ENCODE peak calls at places on chromosomes 16 and 17, in six cellular contexts. T, S, G, N, Y and R are unnamed samples.
A peak's percentile ranks its signal among the peaks of the same experiment; 100 is the strongest.

GRCh38 chr16:57530104-57530522 is 6.3 kb downstream of the CCDC102A start:
- DNase-seq in T (no peak), S (peak; percentile 59), G (no peak), N (peak; percentile 30), Y (no peak), R (no peak)

GRCh38 chr17:7146115-7146514 is 31.5 kb upstream of the ASGR2 start:
- DNase-seq in T (no peak), S (no peak), G (no peak), N (no peak), Y (no peak), R (no peak)

GRCh38 chr16:19005561-19006445 is 22.1 kb downstream of the TMC7 start:
- DNase-seq in T (peak; percentile 25), S (peak; percentile 100), G (no peak), N (no peak), Y (no peak), R (no peak)

GRCh38 chr16:86882586-86883280 is 304.4 kb downstream of the FOXL1 start:
- DNase-seq in T (no peak), S (no peak), G (no peak), N (no peak), Y (no peak), R (no peak)

GRCh38 chr16:54118846-54119245 is 167.7 kb downstream of the IRX3 start:
- DNase-seq in T (no peak), S (no peak), G (no peak), N (no peak), Y (no peak), R (no peak)

GRCh38 chr16:78993342-78993741 is 607.2 kb downstream of the MAF start:
- DNase-seq in T (no peak), S (no peak), G (no peak), N (no peak), Y (peak; percentile 21), R (no peak)

GRCh38 chr17:30950669-30951399 is 20.0 kb upstream of the RNF135 start:
- DNase-seq in T (no peak), S (peak; percentile 91), G (no peak), N (peak; percentile 78), Y (no peak), R (no peak)

GRCh38 chr16:27628216-27628945 is 78.4 kb downstream of the KATNIP start:
- DNase-seq in T (no peak), S (no peak), G (no peak), N (peak; percentile 33), Y (no peak), R (no peak)

GRCh38 chr17:49497147-49498036 is 2.3 kb downstream of the NGFR start:
- DNase-seq in T (no peak), S (no peak), G (no peak), N (peak; percentile 84), Y (no peak), R (peak; percentile 24)

GRCh38 chr16:68065716-68066305 is 19.4 kb upstream of the NFATC3 start:
- DNase-seq in T (no peak), S (no peak), G (no peak), N (no peak), Y (no peak), R (no peak)

GRCh38 chr17:82039695-82040299 is 2.3 kb upstream of the DCXR start:
- DNase-seq in T (no peak), S (peak; percentile 57), G (no peak), N (no peak), Y (no peak), R (no peak)

GRCh38 chr16:426115-426905 is 861 bp downstream of the RAB11FIP3 start:
- DNase-seq in T (no peak), S (no peak), G (no peak), N (peak; percentile 70), Y (peak; percentile 65), R (no peak)

GRCh38 chr16:82138478-82139285 is 31.3 kb downstream of the MPHOSPH6 start:
- DNase-seq in T (no peak), S (no peak), G (no peak), N (no peak), Y (no peak), R (peak; percentile 99)

GRCh38 chr17:67606471-67606870 is 111.3 kb upstream of the NOL11 start:
- DNase-seq in T (no peak), S (no peak), G (no peak), N (peak; percentile 67), Y (no peak), R (no peak)

GRCh38 chr17:73342057-73342522 is 30.3 kb upstream of the CDC42EP4 start:
- DNase-seq in T (peak; percentile 70), S (no peak), G (peak; percentile 20), N (peak; percentile 69), Y (no peak), R (no peak)

GRCh38 chr16:57377080-57377841 is 5.0 kb downstream of the CX3CL1 start:
- DNase-seq in T (no peak), S (peak; percentile 64), G (peak; percentile 77), N (peak; percentile 87), Y (no peak), R (peak; percentile 74)

GRCh38 chr16:89510526-89510925 is 2.3 kb downstream of the SPG7 start:
- DNase-seq in T (no peak), S (no peak), G (no peak), N (no peak), Y (no peak), R (no peak)

GRCh38 chr17:28968269-28968913 is 17.1 kb upstream of the PHF12 start:
- DNase-seq in T (no peak), S (no peak), G (no peak), N (no peak), Y (no peak), R (no peak)

GRCh38 chr17:79325707-79326106 is 251.1 kb downstream of the ENGASE start:
- DNase-seq in T (no peak), S (no peak), G (no peak), N (no peak), Y (peak; percentile 51), R (peak; percentile 56)

GRCh38 chr17:57404807-57405485 is 148.6 kb downstream of the MSI2 start:
- DNase-seq in T (no peak), S (no peak), G (no peak), N (no peak), Y (no peak), R (no peak)

GRCh38 chr17:383771-384621 is 31.4 kb upstream of the RPH3AL start:
- DNase-seq in T (no peak), S (no peak), G (no peak), N (peak; percentile 40), Y (no peak), R (no peak)

GRCh38 chr17:384622-385194 is 32.1 kb upstream of the RPH3AL start:
- DNase-seq in T (no peak), S (no peak), G (no peak), N (no peak), Y (no peak), R (no peak)

GRCh38 chr17:381941-382643 is 29.5 kb upstream of the RPH3AL start:
- DNase-seq in T (no peak), S (no peak), G (no peak), N (no peak), Y (no peak), R (no peak)

GRCh38 chr17:385195-385835 is 32.7 kb upstream of the RPH3AL start:
- DNase-seq in T (no peak), S (no peak), G (no peak), N (peak; percentile 74), Y (peak; percentile 64), R (no peak)

DNA sequence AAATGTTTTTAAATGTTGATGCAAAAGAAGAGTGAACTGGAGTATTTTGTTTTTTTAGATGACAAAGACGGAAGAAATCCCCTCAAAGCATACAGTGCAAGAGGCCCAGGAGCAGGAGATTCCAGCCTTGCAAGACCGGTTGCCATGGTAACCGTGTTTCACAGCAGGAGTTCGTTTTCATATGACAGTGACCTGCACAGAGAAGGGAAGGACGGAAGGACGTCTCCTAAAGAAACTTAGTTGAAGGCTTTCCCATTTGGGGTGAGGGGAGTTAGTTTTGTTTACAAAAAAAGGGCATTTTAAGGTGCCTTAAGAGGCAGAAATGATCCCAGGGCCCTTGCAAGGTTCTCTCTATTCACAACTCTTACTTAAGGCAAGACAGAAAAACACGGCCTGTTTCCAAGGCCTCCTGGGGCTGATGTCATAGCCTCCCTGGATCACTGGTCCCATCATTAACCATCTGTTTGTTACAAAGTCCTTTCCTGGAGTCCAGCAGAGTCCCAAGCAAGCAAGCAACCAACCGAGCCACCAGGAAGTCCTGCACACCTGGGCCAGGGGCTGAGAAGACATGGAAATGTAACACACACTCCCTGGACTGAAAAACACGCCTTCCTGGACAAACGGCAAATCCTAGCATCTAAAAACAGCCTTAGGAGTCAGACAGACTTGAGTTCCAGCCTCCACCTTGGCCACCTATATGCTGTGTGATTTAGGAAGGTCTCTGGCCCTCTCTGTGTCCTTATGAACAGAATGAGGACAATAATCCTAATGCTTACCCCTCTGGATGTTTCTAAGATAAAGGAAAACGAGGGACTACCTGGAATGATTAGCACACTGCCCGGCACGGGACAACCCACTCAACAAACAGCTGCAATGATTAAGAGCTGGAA is 30.3 kb upstream of the RPH3AL start:
- DNase-seq in T (no peak), S (peak; percentile 65), G (no peak), N (peak; percentile 73), Y (no peak), R (no peak)
- TF ChIP-seq JUND in T (no peak), S (no peak), G (no peak), N (no peak), Y (no peak), R (no peak)

GRCh38 chr16:51951668-51952298 is 595.2 kb downstream of the TOX3 start:
- DNase-seq in T (peak; percentile 27), S (no peak), G (no peak), N (no peak), Y (no peak), R (no peak)
- TF ChIP-seq JUND in T (no peak), S (no peak), G (no peak), N (no peak), Y (no peak), R (no peak)

GRCh38 chr17:38745545-38745944 is 2.6 kb downstream of the PCGF2 start:
- DNase-seq in T (no peak), S (peak; percentile 29), G (no peak), N (no peak), Y (no peak), R (no peak)

GRCh38 chr17:38748329-38749221 is at the start of gene PCGF2:
- DNase-seq in T (peak; percentile 68), S (peak; percentile 89), G (no peak), N (peak; percentile 90), Y (peak; percentile 77), R (peak; percentile 75)

GRCh38 chr17:38746004-38746892 is 1.9 kb downstream of the PCGF2 start:
- DNase-seq in T (no peak), S (peak; percentile 98), G (no peak), N (no peak), Y (no peak), R (no peak)

GRCh38 chr17:38747385-38748328 is 479 bp downstream of the PCGF2 start:
- DNase-seq in T (no peak), S (no peak), G (no peak), N (peak; percentile 80), Y (peak; percentile 89), R (no peak)

DNA sequence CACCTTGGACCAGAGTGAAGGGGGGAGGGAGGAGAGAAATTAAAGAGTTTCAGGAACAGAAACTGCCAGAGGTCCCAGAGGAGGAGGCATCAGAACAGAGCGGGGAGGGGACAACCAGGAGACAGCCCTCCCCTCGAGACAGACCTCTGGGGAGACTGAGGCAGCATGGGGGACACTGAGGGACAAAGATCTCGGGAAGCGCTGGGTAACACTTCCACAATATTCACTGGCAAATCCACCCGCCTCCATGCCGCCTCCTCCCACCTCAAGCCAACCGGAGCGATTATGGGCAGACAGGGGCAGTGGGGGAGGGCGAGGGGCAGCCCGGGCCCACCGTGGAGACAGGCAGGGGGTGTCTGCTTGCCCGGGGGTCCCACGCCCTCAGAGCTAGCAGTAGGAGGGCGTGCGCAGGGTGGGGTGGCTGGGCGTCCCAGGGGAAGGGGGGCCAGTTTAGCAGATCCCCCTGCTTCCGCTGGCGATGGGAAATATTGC is 1.2 kb downstream of the PCGF2 start:
- DNase-seq in T (no peak), S (no peak), G (no peak), N (no peak), Y (no peak), R (no peak)
- TF ChIP-seq JUND in T (no peak), S (no peak), G (no peak), N (no peak), Y (no peak), R (no peak)

GRCh38 chr16:60811051-60811608 is 1225.1 kb downstream of the CDH8 start:
- DNase-seq in T (no peak), S (no peak), G (no peak), N (no peak), Y (no peak), R (no peak)
- TF ChIP-seq JUND in T (no peak), S (no peak), G (no peak), N (no peak), Y (no peak), R (no peak)